ENCODE peak calls at places on chromosomes 3 and 15, in eight cellular contexts. U is right lobe of liver; X is T-helper 9 cell; K is CD8-positive, alpha-beta T cell; G is AG10803; J is GM20000; I is ovary; B is GM12892. L is an unnamed sample.

GRCh38 chr3:64120876-64121275 is 97.6 kb upstream of the PSMD6 start:
- DNase-seq in U (no peak), X (no peak), K (no peak), G (no peak), J (no peak), I (no peak), B (no peak), L (no peak)

GRCh38 chr15:96340611-96341464 is 10.3 kb downstream of the NR2F2 start:
- DNase-seq in U (peak; percentile 52), X (no peak), K (no peak), G (peak; percentile 66), J (no peak), I (peak; percentile 72), B (no peak), L (peak; percentile 29)

GRCh38 chr3:119825820-119826219 is 43.9 kb downstream of the NR1I2 start:
- DNase-seq in U (peak; percentile 76), X (no peak), K (no peak), G (no peak), J (no peak), I (no peak), B (no peak), L (no peak)

GRCh38 chr3:57087361-57088092 is 27.1 kb downstream of the SPATA12 start:
- DNase-seq in U (no peak), X (no peak), K (no peak), G (no peak), J (no peak), I (no peak), B (no peak), L (no peak)

GRCh38 chr3:53045784-53046170 is at the start of gene SFMBT1:
- DNase-seq in U (peak; percentile 78), X (peak; percentile 70), K (peak; percentile 70), G (peak; percentile 59), J (peak; percentile 96), I (peak; percentile 78), B (peak; percentile 80), L (peak; percentile 74)

GRCh38 chr3:31561891-31562290 is 29.2 kb downstream of the STT3B start:
- DNase-seq in U (no peak), X (no peak), K (no peak), G (no peak), J (no peak), I (no peak), B (no peak), L (no peak)

GRCh38 chr3:45366305-45366704 is 22.1 kb upstream of the LARS2 start:
- DNase-seq in U (no peak), X (no peak), K (no peak), G (peak; percentile 18), J (no peak), I (no peak), B (no peak), L (no peak)

GRCh38 chr3:116770815-116771450 is 61.4 kb downstream of the TUSC7 start:
- DNase-seq in U (peak; percentile 60), X (no peak), K (no peak), G (peak; percentile 69), J (peak; percentile 57), I (peak; percentile 26), B (peak; percentile 9), L (peak; percentile 80)

GRCh38 chr15:39200586-39200985 is 380.3 kb upstream of the THBS1 start:
- DNase-seq in U (no peak), X (no peak), K (no peak), G (no peak), J (no peak), I (no peak), B (no peak), L (no peak)

GRCh38 chr15:66963710-66964109 is 101.7 kb upstream of the SMAD3 start:
- DNase-seq in U (no peak), X (no peak), K (no peak), G (no peak), J (no peak), I (no peak), B (no peak), L (no peak)

GRCh38 chr3:72191211-72191960 is 406.4 kb upstream of the PROK2 start:
- DNase-seq in U (peak; percentile 56), X (no peak), K (no peak), G (peak; percentile 70), J (no peak), I (no peak), B (no peak), L (no peak)

GRCh38 chr3:128486692-128487537 is 6.1 kb downstream of the GATA2 start:
- DNase-seq in U (no peak), X (no peak), K (no peak), G (peak; percentile 59), J (no peak), I (no peak), B (no peak), L (no peak)

GRCh38 chr15:33048255-33048654 is 146.3 kb downstream of the FMN1 start:
- DNase-seq in U (no peak), X (no peak), K (no peak), G (no peak), J (no peak), I (no peak), B (no peak), L (no peak)

GRCh38 chr3:112685435-112685834 is 44.5 kb upstream of the CCDC80 start:
- DNase-seq in U (no peak), X (no peak), K (no peak), G (peak; percentile 93), J (no peak), I (no peak), B (no peak), L (no peak)

GRCh38 chr3:47607335-47607734 is 28.7 kb upstream of the CSPG5 start:
- DNase-seq in U (no peak), X (no peak), K (no peak), G (no peak), J (no peak), I (no peak), B (no peak), L (no peak)

GRCh38 chr15:62566248-62566647 is 401.2 kb upstream of the C2CD4B start:
- DNase-seq in U (no peak), X (no peak), K (no peak), G (peak; percentile 29), J (no peak), I (no peak), B (no peak), L (no peak)

L was measured in NCI-H345.